ENCODE peak calls at places on chromosomes 4 and X, in seven cellular contexts. G is AG04450, J is HCT116, X is heart right ventricle, M is thoracic aorta, F is GM23248, E is Peyer's patch. K is an unnamed sample.
A peak's percentile ranks its signal among the peaks of the same experiment; 100 is the strongest.

GRCh38 chrX:44529315-44529714 is 13.3 kb downstream of the FUNDC1 start:
- DNase-seq in M (no peak), G (no peak), F (peak; percentile 6), X (no peak), J (no peak), E (no peak), K (no peak)

GRCh38 chr4:83753260-83753659 is 217.4 kb downstream of the GPAT3 start:
- DNase-seq in E (no peak), G (no peak), M (no peak), X (no peak), F (no peak), J (no peak), K (no peak)

GRCh38 chrX:48934581-48935331 is 15.9 kb upstream of the PIM2 start:
- DNase-seq in G (no peak), J (no peak), F (no peak), M (no peak), X (no peak), E (no peak), K (no peak)

GRCh38 chr4:34043131-34043530 is 2201.2 kb downstream of the ARAP2 start:
- DNase-seq in E (no peak), M (no peak), F (no peak), J (no peak), X (no peak), G (no peak), K (no peak)

GRCh38 chrX:129779747-129780146 is at the start of gene SASH3:
- DNase-seq in G (no peak), M (no peak), F (no peak), E (peak; percentile 95), X (peak; percentile 38), J (no peak), K (no peak)

GRCh38 chr4:17400696-17401095 is 111.2 kb downstream of the QDPR start:
- DNase-seq in X (no peak), F (peak; percentile 52), J (no peak), M (no peak), E (no peak), G (no peak), K (no peak)

GRCh38 chr4:114087596-114088230 is 108.3 kb upstream of the ARSJ start:
- DNase-seq in X (no peak), F (peak; percentile 83), G (peak; percentile 55), J (no peak), E (no peak), M (no peak), K (no peak)

GRCh38 chr4:142801966-142802365 is 44.1 kb downstream of the INPP4B start:
- DNase-seq in M (no peak), J (no peak), F (no peak), G (no peak), X (no peak), E (no peak), K (no peak)

DNA sequence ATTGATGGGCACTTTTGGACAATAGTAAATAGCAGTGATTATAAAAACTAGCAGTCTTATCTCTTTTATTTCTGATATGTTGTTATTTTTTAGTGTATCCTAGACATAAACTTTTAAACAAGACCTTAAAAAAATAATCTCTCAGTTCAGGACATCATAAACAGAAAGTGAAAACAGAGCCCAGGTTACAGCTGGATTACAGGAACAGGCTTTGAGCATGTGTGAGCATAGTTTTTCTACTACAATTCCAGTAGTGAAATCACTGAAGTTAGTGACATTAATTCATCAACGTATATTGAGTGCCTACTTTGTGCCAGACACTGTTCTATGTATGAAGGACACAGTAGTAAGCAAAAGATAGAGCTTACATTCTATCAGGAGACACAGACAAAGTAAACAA is 16.9 kb downstream of the TRIM75 start:
- DNase-seq in M (no peak), G (no peak), J (no peak), X (no peak), F (no peak), E (no peak), K (no peak)
- H3K27ac ChIP-seq in M (no peak overlapping the region), G (no peak overlapping the region), J (no peak overlapping the region), X (no peak overlapping the region), F (no peak overlapping the region), E (no peak overlapping the region), K (no peak overlapping the region)

DNA sequence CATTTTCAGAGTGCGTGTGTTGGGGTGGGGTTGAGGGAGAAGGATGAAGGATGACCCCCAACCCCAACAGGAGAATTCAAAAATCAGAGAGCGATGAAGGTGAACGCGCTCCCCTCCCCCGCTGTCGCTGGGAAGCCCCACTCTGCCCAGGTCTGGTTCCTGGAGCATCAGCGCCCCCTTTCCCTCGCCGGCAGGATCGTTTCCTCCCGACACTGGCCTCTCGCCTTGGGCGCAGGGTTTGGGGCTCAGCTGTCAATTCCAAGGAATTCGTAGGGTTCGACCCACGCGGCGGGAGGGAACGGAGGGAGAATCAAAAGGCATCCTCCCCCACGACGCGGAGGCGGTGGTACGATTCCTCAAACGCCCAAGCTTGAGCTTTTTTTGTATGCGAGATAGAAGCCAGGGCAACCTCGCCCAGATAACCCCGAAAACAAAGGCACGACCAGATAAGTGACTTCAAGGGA is 997 bp upstream of the PDGFRA start:
- DNase-seq in E (no peak), J (no peak), M (no peak), G (peak; percentile 68), X (peak; percentile 79), F (peak; percentile 91), K (peak; percentile 59)
- H3K27me3 ChIP-seq in E (no peaks in the 10 kb centered on the region), J (no peaks in the 10 kb centered on the region), M (no peaks in the 10 kb centered on the region), G (no peaks in the 10 kb centered on the region), X (peaks cover 100% of the 10 kb centered on the region), F (no peaks in the 10 kb centered on the region), K (peaks cover 18% of the 10 kb centered on the region)

GRCh38 chr4:8351931-8352367 is 82.4 kb downstream of the HTRA3 start:
- DNase-seq in E (no peak), G (peak; percentile 20), M (no peak), X (no peak), F (peak; percentile 15), J (no peak), K (peak; percentile 48)

GRCh38 chr4:8349664-8350225 is 80.2 kb downstream of the HTRA3 start:
- DNase-seq in E (no peak), J (no peak), G (no peak), F (no peak), M (no peak), X (no peak), K (no peak)

GRCh38 chr4:8350841-8351461 is 81.4 kb downstream of the HTRA3 start:
- DNase-seq in F (no peak), G (no peak), X (no peak), E (no peak), J (no peak), M (no peak), K (peak; percentile 37)

GRCh38 chr4:8352368-8353157 is 83.0 kb downstream of the HTRA3 start:
- DNase-seq in G (no peak), M (no peak), E (no peak), J (no peak), F (no peak), X (no peak), K (peak; percentile 44)

GRCh38 chr4:8350326-8350725 is 80.8 kb downstream of the HTRA3 start:
- DNase-seq in J (no peak), X (no peak), E (no peak), G (no peak), M (no peak), F (no peak), K (no peak)
- H3K27ac ChIP-seq in J (no peak overlapping the region), X (no peak overlapping the region), E (no peak overlapping the region), G (no peak overlapping the region), M (no peak overlapping the region), F (no peak overlapping the region), K (no peak overlapping the region)

DNA sequence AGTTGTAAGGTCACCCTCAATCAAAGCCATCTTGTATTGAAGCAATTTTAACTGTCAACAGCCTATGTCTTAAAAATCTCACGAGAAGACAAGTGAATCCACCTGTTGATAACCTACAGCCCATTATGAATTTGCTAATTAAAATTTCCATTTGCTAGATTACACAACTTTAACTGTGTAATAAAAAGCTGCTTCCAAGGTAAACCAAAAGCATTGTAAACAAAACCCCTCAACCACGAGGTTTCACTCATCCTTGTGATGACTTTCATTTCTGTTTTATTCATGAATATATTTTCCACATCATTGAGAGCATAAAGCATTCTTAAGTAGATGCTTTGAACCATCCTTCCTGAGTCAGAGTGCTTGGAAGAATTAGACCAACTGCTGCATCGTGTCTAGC is 217.5 kb upstream of the GYPA start:
- DNase-seq in F (no peak), J (no peak), E (no peak), X (no peak), G (no peak), M (no peak), K (no peak)
- H3K27me3 ChIP-seq in F (peaks cover 78% of the 10 kb centered on the region), J (peaks cover 55% of the 10 kb centered on the region), E (no peaks in the 10 kb centered on the region), X (no peaks in the 10 kb centered on the region), G (peaks cover 22% of the 10 kb centered on the region), M (no peaks in the 10 kb centered on the region), K (no peaks in the 10 kb centered on the region)

GRCh38 chr4:173532725-173533511 is 2.9 kb upstream of the HAND2 start:
- DNase-seq in X (no peak), J (no peak), G (no peak), M (no peak), E (no peak), F (no peak), K (no peak)
- H3K27ac ChIP-seq in X (peak overlapping the region; percentile 96), J (no peak overlapping the region), G (no peak overlapping the region), M (peak overlapping the region; percentile 7), E (no peak overlapping the region), F (no peak overlapping the region), K (no peak overlapping the region)

GRCh38 chr4:112939901-112940300 is 109.6 kb upstream of the ANK2 start:
- DNase-seq in E (no peak), G (no peak), J (no peak), X (no peak), M (no peak), F (no peak), K (no peak)
- H3K27me3 ChIP-seq in E (no peaks in the 10 kb centered on the region), G (no peaks in the 10 kb centered on the region), J (no peaks in the 10 kb centered on the region), X (no peaks in the 10 kb centered on the region), M (no peaks in the 10 kb centered on the region), F (no peaks in the 10 kb centered on the region), K (no peaks in the 10 kb centered on the region)

GRCh38 chr4:94834496-94834895 is 76.7 kb downstream of the BMPR1B start:
- DNase-seq in J (no peak), E (no peak), X (no peak), M (no peak), F (no peak), G (no peak), K (no peak)
- H3K27ac ChIP-seq in J (no peak overlapping the region), E (no peak overlapping the region), X (no peak overlapping the region), M (no peak overlapping the region), F (no peak overlapping the region), G (no peak overlapping the region), K (no peak overlapping the region)